ENCODE peak calls at places on chromosome 20, in eight cellular contexts. One of them, this sample, is unnamed. For H3K27me3, the result is how much of the 10 kb centered on the place peaks cover.

GRCh38 chr20:53208110-53208908 is 236.2 kb downstream of the TSHZ2 start:
- DNase-seq in CD8-positive, alpha-beta T cell: peak
- DNase-seq in H1: no peak
- DNase-seq in heart right ventricle: no peak
- DNase-seq in spleen: no peak
- DNase-seq in lung: no peak
- DNase-seq in fibroblast of lung: no peak
- DNase-seq in brain microvascular endothelial cell: no peak
- DNase-seq in this sample: no peak

GRCh38 chr20:15005300-15005986 is 668.0 kb upstream of the FLRT3 start:
- DNase-seq in CD8-positive, alpha-beta T cell: no peak
- DNase-seq in H1: no peak
- DNase-seq in heart right ventricle: no peak
- DNase-seq in spleen: no peak
- DNase-seq in lung: no peak
- DNase-seq in fibroblast of lung: no peak
- DNase-seq in brain microvascular endothelial cell: peak
- DNase-seq in this sample: no peak

GRCh38 chr20:59392741-59393140 is 92.3 kb downstream of the EDN3 start:
- DNase-seq in CD8-positive, alpha-beta T cell: no peak
- DNase-seq in H1: no peak
- DNase-seq in heart right ventricle: no peak
- DNase-seq in spleen: no peak
- DNase-seq in lung: no peak
- DNase-seq in fibroblast of lung: no peak
- DNase-seq in brain microvascular endothelial cell: no peak
- DNase-seq in this sample: no peak

GRCh38 chr20:13200767-13201500 is 20.1 kb upstream of the ISM1 start:
- DNase-seq in CD8-positive, alpha-beta T cell: no peak
- DNase-seq in H1: no peak
- DNase-seq in heart right ventricle: no peak
- DNase-seq in spleen: no peak
- DNase-seq in lung: no peak
- DNase-seq in fibroblast of lung: no peak
- DNase-seq in brain microvascular endothelial cell: no peak
- DNase-seq in this sample: peak

GRCh38 chr20:31948008-31948407 is 3.8 kb downstream of the PDRG1 start:
- DNase-seq in CD8-positive, alpha-beta T cell: no peak
- DNase-seq in H1: no peak
- DNase-seq in heart right ventricle: no peak
- DNase-seq in spleen: no peak
- DNase-seq in lung: no peak
- DNase-seq in fibroblast of lung: no peak
- DNase-seq in brain microvascular endothelial cell: no peak
- DNase-seq in this sample: no peak

GRCh38 chr20:36550797-36551299 is 9.5 kb downstream of the MYL9 start:
- DNase-seq in CD8-positive, alpha-beta T cell: no peak
- DNase-seq in H1: no peak
- DNase-seq in heart right ventricle: no peak
- DNase-seq in spleen: peak
- DNase-seq in lung: no peak
- DNase-seq in fibroblast of lung: no peak
- DNase-seq in brain microvascular endothelial cell: peak
- DNase-seq in this sample: no peak

GRCh38 chr20:3209023-3209945 is at the start of gene ITPA:
- DNase-seq in CD8-positive, alpha-beta T cell: peak
- DNase-seq in H1: no peak
- DNase-seq in heart right ventricle: peak
- DNase-seq in spleen: peak
- DNase-seq in lung: peak
- DNase-seq in fibroblast of lung: peak
- DNase-seq in brain microvascular endothelial cell: peak
- DNase-seq in this sample: peak

GRCh38 chr20:2300420-2300819 is 4.6 kb downstream of the TGM3 start:
- DNase-seq in CD8-positive, alpha-beta T cell: no peak
- DNase-seq in H1: no peak
- DNase-seq in heart right ventricle: no peak
- DNase-seq in spleen: no peak
- DNase-seq in lung: no peak
- DNase-seq in fibroblast of lung: no peak
- DNase-seq in brain microvascular endothelial cell: no peak
- DNase-seq in this sample: no peak

GRCh38 chr20:62916703-62917476 is 9.4 kb downstream of the DIDO1 start:
- DNase-seq in CD8-positive, alpha-beta T cell: no peak
- DNase-seq in H1: no peak
- DNase-seq in heart right ventricle: no peak
- DNase-seq in spleen: no peak
- DNase-seq in lung: no peak
- DNase-seq in fibroblast of lung: no peak
- DNase-seq in brain microvascular endothelial cell: no peak
- DNase-seq in this sample: no peak

GRCh38 chr20:62920039-62920645 is 6.2 kb downstream of the DIDO1 start:
- DNase-seq in CD8-positive, alpha-beta T cell: no peak
- DNase-seq in H1: no peak
- DNase-seq in heart right ventricle: no peak
- DNase-seq in spleen: peak
- DNase-seq in lung: no peak
- DNase-seq in fibroblast of lung: no peak
- DNase-seq in brain microvascular endothelial cell: no peak
- DNase-seq in this sample: peak

GRCh38 chr20:62917720-62918119 is 8.6 kb downstream of the DIDO1 start:
- DNase-seq in CD8-positive, alpha-beta T cell: no peak
- DNase-seq in H1: no peak
- DNase-seq in heart right ventricle: no peak
- DNase-seq in spleen: no peak
- DNase-seq in lung: no peak
- DNase-seq in fibroblast of lung: no peak
- DNase-seq in brain microvascular endothelial cell: no peak
- DNase-seq in this sample: no peak

GRCh38 chr20:62918137-62918536 is 8.2 kb downstream of the DIDO1 start:
- DNase-seq in CD8-positive, alpha-beta T cell: no peak
- DNase-seq in H1: no peak
- DNase-seq in heart right ventricle: no peak
- DNase-seq in spleen: no peak
- DNase-seq in lung: no peak
- DNase-seq in fibroblast of lung: no peak
- DNase-seq in brain microvascular endothelial cell: no peak
- DNase-seq in this sample: no peak

GRCh38 chr20:62918830-62919229 is 7.5 kb downstream of the DIDO1 start:
- DNase-seq in CD8-positive, alpha-beta T cell: peak
- DNase-seq in H1: no peak
- DNase-seq in heart right ventricle: no peak
- DNase-seq in spleen: no peak
- DNase-seq in lung: no peak
- DNase-seq in fibroblast of lung: no peak
- DNase-seq in brain microvascular endothelial cell: no peak
- DNase-seq in this sample: no peak
- H3K4me3 ChIP-seq in CD8-positive, alpha-beta T cell: peak
- H3K4me3 ChIP-seq in H1: no peak
- H3K4me3 ChIP-seq in heart right ventricle: no peak
- H3K4me3 ChIP-seq in spleen: peak
- H3K4me3 ChIP-seq in lung: no peak
- H3K4me3 ChIP-seq in fibroblast of lung: no peak
- H3K4me3 ChIP-seq in brain microvascular endothelial cell: no peak
- H3K4me3 ChIP-seq in this sample: no peak

GRCh38 chr20:5430670-5431069 is 113.9 kb upstream of the PROKR2 start:
- DNase-seq in CD8-positive, alpha-beta T cell: no peak
- DNase-seq in H1: no peak
- DNase-seq in heart right ventricle: no peak
- DNase-seq in spleen: no peak
- DNase-seq in lung: no peak
- DNase-seq in fibroblast of lung: no peak
- DNase-seq in brain microvascular endothelial cell: no peak
- DNase-seq in this sample: no peak

GRCh38 chr20:5433352-5433751 is 116.6 kb upstream of the PROKR2 start:
- DNase-seq in CD8-positive, alpha-beta T cell: no peak
- DNase-seq in H1: no peak
- DNase-seq in heart right ventricle: no peak
- DNase-seq in spleen: no peak
- DNase-seq in lung: no peak
- DNase-seq in fibroblast of lung: no peak
- DNase-seq in brain microvascular endothelial cell: no peak
- DNase-seq in this sample: no peak

GRCh38 chr20:5432030-5432429 is 115.3 kb upstream of the PROKR2 start:
- DNase-seq in CD8-positive, alpha-beta T cell: no peak
- DNase-seq in H1: no peak
- DNase-seq in heart right ventricle: no peak
- DNase-seq in spleen: no peak
- DNase-seq in lung: no peak
- DNase-seq in fibroblast of lung: no peak
- DNase-seq in brain microvascular endothelial cell: no peak
- DNase-seq in this sample: no peak

DNA sequence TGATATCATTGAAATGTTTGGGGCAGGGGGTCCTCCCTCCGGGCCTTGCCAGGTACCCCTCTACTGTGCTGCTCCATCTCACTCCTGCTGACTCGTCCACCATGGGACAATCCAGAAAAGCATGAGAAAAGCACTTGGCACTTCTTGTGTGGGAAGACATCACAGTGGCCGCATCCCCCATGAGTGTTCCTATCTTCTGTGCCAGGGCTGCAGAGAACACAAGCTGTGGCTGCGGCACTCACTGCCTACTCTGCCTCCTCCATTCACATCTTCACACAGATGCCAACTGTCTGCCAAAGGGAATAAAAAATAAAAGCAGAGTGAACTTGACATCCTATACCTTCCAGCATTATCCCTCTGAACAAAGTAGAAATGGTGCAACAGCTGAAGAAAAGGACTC is 117.4 kb upstream of the PROKR2 start:
- DNase-seq in CD8-positive, alpha-beta T cell: no peak
- DNase-seq in H1: no peak
- DNase-seq in heart right ventricle: no peak
- DNase-seq in spleen: no peak
- DNase-seq in lung: no peak
- DNase-seq in fibroblast of lung: no peak
- DNase-seq in brain microvascular endothelial cell: no peak
- DNase-seq in this sample: no peak
- H3K27me3 ChIP-seq in CD8-positive, alpha-beta T cell: under half
- H3K27me3 ChIP-seq in H1: under half
- H3K27me3 ChIP-seq in heart right ventricle: under half
- H3K27me3 ChIP-seq in spleen: under half
- H3K27me3 ChIP-seq in lung: under half
- H3K27me3 ChIP-seq in fibroblast of lung: under half
- H3K27me3 ChIP-seq in brain microvascular endothelial cell: under half
- H3K27me3 ChIP-seq in this sample: under half

DNA sequence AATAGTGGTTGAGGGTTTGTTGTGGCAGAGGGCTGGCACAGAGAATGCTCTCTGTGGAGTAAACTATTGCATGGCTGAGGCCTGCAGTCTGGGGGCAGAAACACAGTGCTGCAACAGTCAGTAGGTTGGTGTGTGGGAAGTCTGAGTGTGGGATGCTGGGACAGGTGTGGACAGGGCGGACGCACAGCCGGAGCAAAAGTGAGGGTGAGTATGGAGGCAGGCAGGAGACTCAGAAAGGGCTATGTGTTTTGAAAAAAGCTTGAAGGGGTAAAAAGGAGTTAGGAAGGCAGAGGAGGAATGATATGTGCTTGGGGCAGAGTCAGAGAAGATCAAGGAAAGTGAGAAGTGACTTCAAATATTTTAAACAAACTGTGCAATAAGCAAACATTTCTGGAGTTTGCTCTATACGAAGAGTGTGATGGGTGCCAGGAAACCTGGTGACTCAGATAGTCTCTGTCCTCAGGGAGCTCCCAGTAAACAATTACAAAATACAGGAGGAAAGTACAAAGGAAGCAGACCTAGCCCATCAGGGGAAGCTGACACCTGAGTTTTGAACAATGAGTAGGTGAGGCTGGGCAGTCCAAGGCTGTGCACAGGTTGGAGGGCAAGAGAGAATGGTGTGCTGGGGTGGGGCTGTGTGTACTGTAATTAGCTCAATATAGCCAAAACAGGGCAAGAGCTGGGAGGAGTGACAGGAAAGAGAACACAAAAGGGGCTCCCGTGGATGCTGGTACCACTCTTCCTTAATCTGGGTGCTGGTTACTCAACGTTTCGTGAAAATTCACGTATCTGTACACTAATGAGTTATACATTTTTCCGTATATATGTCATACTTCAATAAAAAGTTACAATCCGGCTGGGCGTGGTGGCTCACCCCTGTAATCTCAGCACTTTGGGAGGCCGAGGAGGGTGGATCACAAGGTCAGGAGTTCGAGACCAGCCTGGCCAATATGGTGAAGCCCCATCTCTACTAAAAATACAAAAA is 55.2 kb downstream of the PIGU start:
- DNase-seq in CD8-positive, alpha-beta T cell: no peak
- DNase-seq in H1: no peak
- DNase-seq in heart right ventricle: no peak
- DNase-seq in spleen: no peak
- DNase-seq in lung: no peak
- DNase-seq in fibroblast of lung: peak
- DNase-seq in brain microvascular endothelial cell: peak
- DNase-seq in this sample: no peak
- H3K4me3 ChIP-seq in CD8-positive, alpha-beta T cell: no peak
- H3K4me3 ChIP-seq in H1: no peak
- H3K4me3 ChIP-seq in heart right ventricle: no peak
- H3K4me3 ChIP-seq in spleen: no peak
- H3K4me3 ChIP-seq in lung: no peak
- H3K4me3 ChIP-seq in fibroblast of lung: no peak
- H3K4me3 ChIP-seq in brain microvascular endothelial cell: no peak
- H3K4me3 ChIP-seq in this sample: no peak

GRCh38 chr20:57467742-57468141 is 57.2 kb downstream of the CTCFL start:
- DNase-seq in CD8-positive, alpha-beta T cell: no peak
- DNase-seq in H1: no peak
- DNase-seq in heart right ventricle: no peak
- DNase-seq in spleen: peak
- DNase-seq in lung: no peak
- DNase-seq in fibroblast of lung: no peak
- DNase-seq in brain microvascular endothelial cell: no peak
- DNase-seq in this sample: no peak

GRCh38 chr20:57464642-57465211 is 60.2 kb downstream of the CTCFL start:
- DNase-seq in CD8-positive, alpha-beta T cell: no peak
- DNase-seq in H1: no peak
- DNase-seq in heart right ventricle: no peak
- DNase-seq in spleen: peak
- DNase-seq in lung: no peak
- DNase-seq in fibroblast of lung: no peak
- DNase-seq in brain microvascular endothelial cell: peak
- DNase-seq in this sample: peak

GRCh38 chr20:57468523-57469417 is 56.2 kb downstream of the CTCFL start:
- DNase-seq in CD8-positive, alpha-beta T cell: no peak
- DNase-seq in H1: no peak
- DNase-seq in heart right ventricle: no peak
- DNase-seq in spleen: peak
- DNase-seq in lung: no peak
- DNase-seq in fibroblast of lung: no peak
- DNase-seq in brain microvascular endothelial cell: no peak
- DNase-seq in this sample: no peak

GRCh38 chr20:57465486-57465885 is 59.5 kb downstream of the CTCFL start:
- DNase-seq in CD8-positive, alpha-beta T cell: no peak
- DNase-seq in H1: no peak
- DNase-seq in heart right ventricle: no peak
- DNase-seq in spleen: peak
- DNase-seq in lung: no peak
- DNase-seq in fibroblast of lung: no peak
- DNase-seq in brain microvascular endothelial cell: no peak
- DNase-seq in this sample: peak

DNA sequence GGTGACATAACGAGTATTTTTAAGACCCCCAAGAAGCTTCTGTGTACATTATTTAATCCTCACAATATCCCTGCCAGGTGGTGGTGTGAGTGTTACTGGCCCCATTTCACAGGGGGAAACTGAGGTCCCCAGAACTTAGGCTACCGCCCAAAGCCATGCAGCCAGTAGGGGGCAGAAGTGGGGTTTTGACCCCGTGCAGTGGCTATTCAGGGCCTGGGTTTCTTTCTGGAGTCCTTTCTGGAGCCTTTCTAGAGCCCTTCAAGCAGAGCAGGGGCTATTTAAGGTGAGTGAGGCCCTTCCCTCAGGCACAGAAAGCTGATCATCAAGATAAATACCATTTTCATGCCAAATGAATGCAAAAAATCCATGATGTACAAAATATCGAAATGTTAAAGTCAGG is 59.0 kb downstream of the CTCFL start:
- DNase-seq in CD8-positive, alpha-beta T cell: no peak
- DNase-seq in H1: no peak
- DNase-seq in heart right ventricle: no peak
- DNase-seq in spleen: peak
- DNase-seq in lung: no peak
- DNase-seq in fibroblast of lung: no peak
- DNase-seq in brain microvascular endothelial cell: no peak
- DNase-seq in this sample: no peak
- H3K27me3 ChIP-seq in CD8-positive, alpha-beta T cell: under half
- H3K27me3 ChIP-seq in H1: under half
- H3K27me3 ChIP-seq in heart right ventricle: under half
- H3K27me3 ChIP-seq in spleen: under half
- H3K27me3 ChIP-seq in lung: under half
- H3K27me3 ChIP-seq in fibroblast of lung: under half
- H3K27me3 ChIP-seq in brain microvascular endothelial cell: under half
- H3K27me3 ChIP-seq in this sample: under half